ENCODE peak calls at places on chromosomes 4 and X, in six cellular contexts. One of them, this sample, is unnamed. For H3K36me3, the result is how much of the 10 kb centered on the place peaks cover.

GRCh38 chrX:78945186-78945912 is at the start of gene P2RY10:
- DNase-seq in naive thymus-derived CD4-positive, alpha-beta T cell: peak
- DNase-seq in body of pancreas: no peak
- DNase-seq in right lobe of liver: no peak
- DNase-seq in stomach: no peak
- DNase-seq in cardiac muscle cell: no peak
- DNase-seq in this sample: no peak

GRCh38 chrX:130885508-130885907 is 17.5 kb downstream of the ENOX2 start:
- DNase-seq in stomach: no peak
- DNase-seq in right lobe of liver: no peak
- DNase-seq in naive thymus-derived CD4-positive, alpha-beta T cell: no peak
- DNase-seq in body of pancreas: no peak
- DNase-seq in cardiac muscle cell: no peak
- DNase-seq in this sample: no peak

GRCh38 chr4:14636563-14636962 is 365.7 kb upstream of the CPEB2 start:
- DNase-seq in stomach: no peak
- DNase-seq in body of pancreas: no peak
- DNase-seq in naive thymus-derived CD4-positive, alpha-beta T cell: no peak
- DNase-seq in right lobe of liver: no peak
- DNase-seq in cardiac muscle cell: no peak
- DNase-seq in this sample: no peak

GRCh38 chr4:15043226-15043625 is 40.9 kb downstream of the CPEB2 start:
- DNase-seq in stomach: no peak
- DNase-seq in naive thymus-derived CD4-positive, alpha-beta T cell: no peak
- DNase-seq in cardiac muscle cell: no peak
- DNase-seq in body of pancreas: no peak
- DNase-seq in right lobe of liver: no peak
- DNase-seq in this sample: no peak

GRCh38 chr4:73923631-73923937 is 54.4 kb downstream of the CXCL1 start:
- DNase-seq in right lobe of liver: no peak
- DNase-seq in body of pancreas: no peak
- DNase-seq in naive thymus-derived CD4-positive, alpha-beta T cell: no peak
- DNase-seq in stomach: no peak
- DNase-seq in cardiac muscle cell: no peak
- DNase-seq in this sample: no peak

GRCh38 chr4:8685831-8686230 is 93.3 kb downstream of the CPZ start:
- DNase-seq in cardiac muscle cell: no peak
- DNase-seq in body of pancreas: no peak
- DNase-seq in right lobe of liver: no peak
- DNase-seq in naive thymus-derived CD4-positive, alpha-beta T cell: no peak
- DNase-seq in stomach: no peak
- DNase-seq in this sample: no peak

GRCh38 chr4:94766856-94767255 is 9.1 kb downstream of the BMPR1B start:
- DNase-seq in body of pancreas: no peak
- DNase-seq in naive thymus-derived CD4-positive, alpha-beta T cell: no peak
- DNase-seq in right lobe of liver: no peak
- DNase-seq in stomach: no peak
- DNase-seq in cardiac muscle cell: no peak
- DNase-seq in this sample: no peak

GRCh38 chr4:89293299-89293698 is 14.3 kb downstream of the GPRIN3 start:
- DNase-seq in cardiac muscle cell: no peak
- DNase-seq in body of pancreas: no peak
- DNase-seq in naive thymus-derived CD4-positive, alpha-beta T cell: no peak
- DNase-seq in stomach: no peak
- DNase-seq in right lobe of liver: peak
- DNase-seq in this sample: no peak

GRCh38 chr4:75004755-75005668 is 72.1 kb downstream of the PARM1 start:
- DNase-seq in right lobe of liver: no peak
- DNase-seq in body of pancreas: peak
- DNase-seq in stomach: peak
- DNase-seq in cardiac muscle cell: no peak
- DNase-seq in naive thymus-derived CD4-positive, alpha-beta T cell: no peak
- DNase-seq in this sample: no peak

GRCh38 chr4:29549308-29549707 is 1170.9 kb upstream of the PCDH7 start:
- DNase-seq in cardiac muscle cell: no peak
- DNase-seq in right lobe of liver: no peak
- DNase-seq in naive thymus-derived CD4-positive, alpha-beta T cell: no peak
- DNase-seq in body of pancreas: no peak
- DNase-seq in stomach: no peak
- DNase-seq in this sample: no peak

GRCh38 chr4:144733566-144733965 is 87.6 kb downstream of the HHIP start:
- DNase-seq in naive thymus-derived CD4-positive, alpha-beta T cell: no peak
- DNase-seq in body of pancreas: no peak
- DNase-seq in cardiac muscle cell: no peak
- DNase-seq in right lobe of liver: no peak
- DNase-seq in stomach: no peak
- DNase-seq in this sample: no peak

GRCh38 chrX:42804524-42804923 is 26.6 kb upstream of the PPP1R2C start:
- DNase-seq in naive thymus-derived CD4-positive, alpha-beta T cell: no peak
- DNase-seq in body of pancreas: no peak
- DNase-seq in stomach: no peak
- DNase-seq in right lobe of liver: no peak
- DNase-seq in cardiac muscle cell: no peak
- DNase-seq in this sample: no peak

GRCh38 chr4:169338246-169338645 is 67.5 kb upstream of the SH3RF1 start:
- DNase-seq in body of pancreas: no peak
- DNase-seq in cardiac muscle cell: no peak
- DNase-seq in right lobe of liver: no peak
- DNase-seq in naive thymus-derived CD4-positive, alpha-beta T cell: no peak
- DNase-seq in stomach: no peak
- DNase-seq in this sample: no peak

GRCh38 chr4:76883147-76883546 is 14.8 kb downstream of the SOWAHB start:
- DNase-seq in stomach: no peak
- DNase-seq in body of pancreas: no peak
- DNase-seq in cardiac muscle cell: no peak
- DNase-seq in naive thymus-derived CD4-positive, alpha-beta T cell: no peak
- DNase-seq in right lobe of liver: no peak
- DNase-seq in this sample: no peak

GRCh38 chr4:96916731-96917130 is 1076.8 kb downstream of the PDHA2 start:
- DNase-seq in naive thymus-derived CD4-positive, alpha-beta T cell: no peak
- DNase-seq in body of pancreas: no peak
- DNase-seq in cardiac muscle cell: no peak
- DNase-seq in right lobe of liver: no peak
- DNase-seq in stomach: no peak
- DNase-seq in this sample: peak

GRCh38 chrX:8520791-8521190 is 56.2 kb downstream of the VCX3B start:
- DNase-seq in right lobe of liver: no peak
- DNase-seq in body of pancreas: no peak
- DNase-seq in stomach: no peak
- DNase-seq in cardiac muscle cell: no peak
- DNase-seq in naive thymus-derived CD4-positive, alpha-beta T cell: no peak
- DNase-seq in this sample: no peak
- H3K36me3 ChIP-seq in right lobe of liver: under half
- H3K36me3 ChIP-seq in body of pancreas: under half
- H3K36me3 ChIP-seq in stomach: under half
- H3K36me3 ChIP-seq in cardiac muscle cell: under half
- H3K36me3 ChIP-seq in naive thymus-derived CD4-positive, alpha-beta T cell: under half
- H3K36me3 ChIP-seq in this sample: under half

GRCh38 chr4:17633600-17633999 is 19.2 kb downstream of the MED28 start:
- DNase-seq in right lobe of liver: no peak
- DNase-seq in stomach: no peak
- DNase-seq in cardiac muscle cell: no peak
- DNase-seq in body of pancreas: no peak
- DNase-seq in naive thymus-derived CD4-positive, alpha-beta T cell: no peak
- DNase-seq in this sample: no peak

GRCh38 chr4:17635056-17635455 is 20.6 kb downstream of the MED28 start:
- DNase-seq in naive thymus-derived CD4-positive, alpha-beta T cell: no peak
- DNase-seq in right lobe of liver: no peak
- DNase-seq in body of pancreas: no peak
- DNase-seq in stomach: no peak
- DNase-seq in cardiac muscle cell: no peak
- DNase-seq in this sample: no peak

GRCh38 chr4:17624821-17625220 is 10.4 kb downstream of the MED28 start:
- DNase-seq in naive thymus-derived CD4-positive, alpha-beta T cell: no peak
- DNase-seq in stomach: no peak
- DNase-seq in cardiac muscle cell: no peak
- DNase-seq in right lobe of liver: no peak
- DNase-seq in body of pancreas: no peak
- DNase-seq in this sample: no peak

DNA sequence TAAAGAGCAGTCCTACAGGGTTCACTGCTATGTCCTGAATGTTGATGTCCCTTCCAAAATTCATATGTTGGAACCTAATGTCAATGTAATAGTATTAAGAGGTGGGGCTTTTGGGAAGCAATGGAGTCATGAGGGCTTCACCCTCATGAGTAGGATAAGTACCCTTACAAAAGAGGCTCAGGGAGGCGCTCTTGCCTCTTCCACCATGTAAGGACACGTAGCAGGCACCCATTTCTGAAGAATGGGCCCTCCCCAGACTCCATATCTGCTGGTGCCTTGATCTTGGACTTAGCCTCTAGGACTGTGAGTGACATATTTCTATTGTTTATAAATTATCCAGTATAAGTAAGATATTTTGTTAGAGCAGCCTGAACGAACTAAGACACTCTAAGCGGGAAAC is 15.8 kb downstream of the MED28 start:
- DNase-seq in stomach: no peak
- DNase-seq in cardiac muscle cell: no peak
- DNase-seq in naive thymus-derived CD4-positive, alpha-beta T cell: no peak
- DNase-seq in body of pancreas: no peak
- DNase-seq in right lobe of liver: no peak
- DNase-seq in this sample: no peak
- H3K36me3 ChIP-seq in stomach: half or more
- H3K36me3 ChIP-seq in cardiac muscle cell: half or more
- H3K36me3 ChIP-seq in naive thymus-derived CD4-positive, alpha-beta T cell: under half
- H3K36me3 ChIP-seq in body of pancreas: under half
- H3K36me3 ChIP-seq in right lobe of liver: under half
- H3K36me3 ChIP-seq in this sample: half or more

GRCh38 chrX:48578661-48579128 is 4.4 kb downstream of the RBM3 start:
- DNase-seq in body of pancreas: no peak
- DNase-seq in cardiac muscle cell: no peak
- DNase-seq in right lobe of liver: no peak
- DNase-seq in naive thymus-derived CD4-positive, alpha-beta T cell: no peak
- DNase-seq in stomach: no peak
- DNase-seq in this sample: peak

GRCh38 chrX:48575642-48576041 is 1.4 kb downstream of the RBM3 start:
- DNase-seq in naive thymus-derived CD4-positive, alpha-beta T cell: no peak
- DNase-seq in cardiac muscle cell: no peak
- DNase-seq in right lobe of liver: no peak
- DNase-seq in stomach: no peak
- DNase-seq in body of pancreas: no peak
- DNase-seq in this sample: no peak

GRCh38 chrX:48580662-48581061 is 6.4 kb downstream of the RBM3 start:
- DNase-seq in stomach: no peak
- DNase-seq in naive thymus-derived CD4-positive, alpha-beta T cell: no peak
- DNase-seq in body of pancreas: no peak
- DNase-seq in cardiac muscle cell: no peak
- DNase-seq in right lobe of liver: no peak
- DNase-seq in this sample: no peak

GRCh38 chrX:48576108-48576507 is 1.8 kb downstream of the RBM3 start:
- DNase-seq in cardiac muscle cell: no peak
- DNase-seq in naive thymus-derived CD4-positive, alpha-beta T cell: no peak
- DNase-seq in body of pancreas: no peak
- DNase-seq in stomach: no peak
- DNase-seq in right lobe of liver: no peak
- DNase-seq in this sample: no peak

GRCh38 chrX:48579259-48579658 is 5.0 kb downstream of the RBM3 start:
- DNase-seq in body of pancreas: no peak
- DNase-seq in stomach: no peak
- DNase-seq in naive thymus-derived CD4-positive, alpha-beta T cell: no peak
- DNase-seq in cardiac muscle cell: no peak
- DNase-seq in right lobe of liver: no peak
- DNase-seq in this sample: no peak
- H3K36me3 ChIP-seq in body of pancreas: under half
- H3K36me3 ChIP-seq in stomach: under half
- H3K36me3 ChIP-seq in naive thymus-derived CD4-positive, alpha-beta T cell: under half
- H3K36me3 ChIP-seq in cardiac muscle cell: under half
- H3K36me3 ChIP-seq in right lobe of liver: under half
- H3K36me3 ChIP-seq in this sample: under half

GRCh38 chr4:147625733-147626132 is 8.5 kb downstream of the TMEM184C start:
- DNase-seq in stomach: no peak
- DNase-seq in body of pancreas: no peak
- DNase-seq in cardiac muscle cell: no peak
- DNase-seq in right lobe of liver: no peak
- DNase-seq in naive thymus-derived CD4-positive, alpha-beta T cell: no peak
- DNase-seq in this sample: no peak

GRCh38 chr4:147628415-147628814 is 11.2 kb downstream of the TMEM184C start:
- DNase-seq in body of pancreas: no peak
- DNase-seq in cardiac muscle cell: no peak
- DNase-seq in stomach: no peak
- DNase-seq in right lobe of liver: no peak
- DNase-seq in naive thymus-derived CD4-positive, alpha-beta T cell: no peak
- DNase-seq in this sample: no peak

DNA sequence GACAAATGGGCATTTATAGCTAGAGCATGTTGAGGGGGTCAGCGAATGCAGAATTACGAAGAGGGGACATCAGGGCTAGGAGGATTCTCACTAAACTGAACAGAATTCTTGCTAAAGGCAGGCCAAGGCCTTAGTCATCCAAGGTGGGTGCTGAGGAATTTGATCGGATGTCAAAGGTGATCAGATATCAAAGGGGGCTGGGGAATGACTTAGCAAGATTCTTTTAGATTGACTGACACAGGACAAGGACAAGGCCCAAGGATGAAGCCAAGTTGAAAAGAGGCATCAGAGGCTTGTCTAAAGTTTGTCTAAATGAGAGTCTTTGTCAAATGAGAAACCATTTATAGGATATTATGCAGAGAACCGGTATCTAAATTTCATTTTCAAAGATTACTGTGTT is 9.7 kb downstream of the TMEM184C start:
- DNase-seq in right lobe of liver: no peak
- DNase-seq in body of pancreas: no peak
- DNase-seq in stomach: no peak
- DNase-seq in naive thymus-derived CD4-positive, alpha-beta T cell: no peak
- DNase-seq in cardiac muscle cell: no peak
- DNase-seq in this sample: peak
- H3K36me3 ChIP-seq in right lobe of liver: under half
- H3K36me3 ChIP-seq in body of pancreas: under half
- H3K36me3 ChIP-seq in stomach: half or more
- H3K36me3 ChIP-seq in naive thymus-derived CD4-positive, alpha-beta T cell: under half
- H3K36me3 ChIP-seq in cardiac muscle cell: half or more
- H3K36me3 ChIP-seq in this sample: half or more